ENCODE peak calls at places on chromosomes 6 and 20, in four cellular contexts. One of them, this sample, is unnamed.

GRCh38 chr6:134272365-134272764 is 45.5 kb downstream of the SGK1 start:
- DNase-seq in activated CD8-positive, alpha-beta T cell treated with anti-CD3 and anti-CD28 coated beads for 36 hours: no peak
- DNase-seq in thoracic aorta: no peak
- DNase-seq in A549: no peak
- DNase-seq in this sample: no peak

GRCh38 chr6:168314948-168315347 is 4.6 kb downstream of the DACT2 start:
- DNase-seq in activated CD8-positive, alpha-beta T cell treated with anti-CD3 and anti-CD28 coated beads for 36 hours: no peak
- DNase-seq in thoracic aorta: no peak
- DNase-seq in A549: peak
- DNase-seq in this sample: no peak

GRCh38 chr6:131213501-131213990 is 78.3 kb downstream of the AKAP7 start:
- DNase-seq in activated CD8-positive, alpha-beta T cell treated with anti-CD3 and anti-CD28 coated beads for 36 hours: no peak
- DNase-seq in thoracic aorta: no peak
- DNase-seq in A549: no peak
- DNase-seq in this sample: no peak

GRCh38 chr6:26576929-26577719 is 19.6 kb upstream of the ABT1 start:
- DNase-seq in activated CD8-positive, alpha-beta T cell treated with anti-CD3 and anti-CD28 coated beads for 36 hours: peak
- DNase-seq in thoracic aorta: no peak
- DNase-seq in A549: peak
- DNase-seq in this sample: no peak

GRCh38 chr6:160895562-160895961 is 96.0 kb upstream of the MAP3K4 start:
- DNase-seq in activated CD8-positive, alpha-beta T cell treated with anti-CD3 and anti-CD28 coated beads for 36 hours: no peak
- DNase-seq in thoracic aorta: no peak
- DNase-seq in A549: no peak
- DNase-seq in this sample: no peak

GRCh38 chr6:168189679-168190405 is 110.8 kb upstream of the FRMD1 start:
- DNase-seq in activated CD8-positive, alpha-beta T cell treated with anti-CD3 and anti-CD28 coated beads for 36 hours: no peak
- DNase-seq in thoracic aorta: no peak
- DNase-seq in A549: no peak
- DNase-seq in this sample: no peak

GRCh38 chr20:40945754-40946451 is 82.7 kb upstream of the TOP1 start:
- DNase-seq in activated CD8-positive, alpha-beta T cell treated with anti-CD3 and anti-CD28 coated beads for 36 hours: peak
- DNase-seq in thoracic aorta: no peak
- DNase-seq in A549: peak
- DNase-seq in this sample: peak

GRCh38 chr20:43994486-43995100 is 79.9 kb downstream of the TOX2 start:
- DNase-seq in activated CD8-positive, alpha-beta T cell treated with anti-CD3 and anti-CD28 coated beads for 36 hours: no peak
- DNase-seq in thoracic aorta: no peak
- DNase-seq in A549: no peak
- DNase-seq in this sample: no peak

GRCh38 chr6:46954819-46955520 is 33.2 kb upstream of the ADGRF5 start:
- DNase-seq in activated CD8-positive, alpha-beta T cell treated with anti-CD3 and anti-CD28 coated beads for 36 hours: no peak
- DNase-seq in thoracic aorta: no peak
- DNase-seq in A549: no peak
- DNase-seq in this sample: no peak

GRCh38 chr6:11868392-11868791 is 89.8 kb upstream of the ADTRP start:
- DNase-seq in activated CD8-positive, alpha-beta T cell treated with anti-CD3 and anti-CD28 coated beads for 36 hours: no peak
- DNase-seq in thoracic aorta: no peak
- DNase-seq in A549: no peak
- DNase-seq in this sample: no peak

GRCh38 chr20:41406896-41407444 is 40.4 kb upstream of the EMILIN3 start:
- DNase-seq in activated CD8-positive, alpha-beta T cell treated with anti-CD3 and anti-CD28 coated beads for 36 hours: no peak
- DNase-seq in thoracic aorta: no peak
- DNase-seq in A549: no peak
- DNase-seq in this sample: no peak

GRCh38 chr20:2814076-2814475 is 711 bp upstream of the C20orf141 start:
- DNase-seq in activated CD8-positive, alpha-beta T cell treated with anti-CD3 and anti-CD28 coated beads for 36 hours: no peak
- DNase-seq in thoracic aorta: no peak
- DNase-seq in A549: no peak
- DNase-seq in this sample: no peak

GRCh38 chr20:64101731-64102621 is 5.4 kb downstream of the NPBWR2 start:
- DNase-seq in activated CD8-positive, alpha-beta T cell treated with anti-CD3 and anti-CD28 coated beads for 36 hours: peak
- DNase-seq in thoracic aorta: no peak
- DNase-seq in A549: peak
- DNase-seq in this sample: peak

GRCh38 chr20:59784365-59785117 is 148.9 kb downstream of the SYCP2 start:
- DNase-seq in activated CD8-positive, alpha-beta T cell treated with anti-CD3 and anti-CD28 coated beads for 36 hours: no peak
- DNase-seq in thoracic aorta: no peak
- DNase-seq in A549: no peak
- DNase-seq in this sample: no peak

GRCh38 chr6:136921936-136922679 is at the start of gene SLC35D3:
- DNase-seq in activated CD8-positive, alpha-beta T cell treated with anti-CD3 and anti-CD28 coated beads for 36 hours: peak
- DNase-seq in thoracic aorta: no peak
- DNase-seq in A549: peak
- DNase-seq in this sample: peak

GRCh38 chr20:19850190-19850533 is 92.1 kb downstream of the RIN2 start:
- DNase-seq in activated CD8-positive, alpha-beta T cell treated with anti-CD3 and anti-CD28 coated beads for 36 hours: no peak
- DNase-seq in thoracic aorta: no peak
- DNase-seq in A549: no peak
- DNase-seq in this sample: no peak

GRCh38 chr6:134400941-134401340 is 83.0 kb upstream of the SGK1 start:
- DNase-seq in activated CD8-positive, alpha-beta T cell treated with anti-CD3 and anti-CD28 coated beads for 36 hours: no peak
- DNase-seq in thoracic aorta: no peak
- DNase-seq in A549: no peak
- DNase-seq in this sample: no peak

GRCh38 chr6:46509981-46510510 is 18.8 kb upstream of the RCAN2 start:
- DNase-seq in activated CD8-positive, alpha-beta T cell treated with anti-CD3 and anti-CD28 coated beads for 36 hours: no peak
- DNase-seq in thoracic aorta: no peak
- DNase-seq in A549: no peak
- DNase-seq in this sample: no peak

GRCh38 chr20:2381303-2381702 is 602 bp downstream of the TGM6 start:
- DNase-seq in activated CD8-positive, alpha-beta T cell treated with anti-CD3 and anti-CD28 coated beads for 36 hours: no peak
- DNase-seq in thoracic aorta: no peak
- DNase-seq in A549: no peak
- DNase-seq in this sample: no peak

GRCh38 chr6:6588924-6589696 is 590 bp downstream of the LY86 start:
- DNase-seq in activated CD8-positive, alpha-beta T cell treated with anti-CD3 and anti-CD28 coated beads for 36 hours: peak
- DNase-seq in thoracic aorta: no peak
- DNase-seq in A549: no peak
- DNase-seq in this sample: no peak

GRCh38 chr20:46621492-46621891 is 29.8 kb downstream of the SLC13A3 start:
- DNase-seq in activated CD8-positive, alpha-beta T cell treated with anti-CD3 and anti-CD28 coated beads for 36 hours: no peak
- DNase-seq in thoracic aorta: no peak
- DNase-seq in A549: no peak
- DNase-seq in this sample: no peak

GRCh38 chr6:85394853-85395538 is 54.9 kb upstream of the NT5E start:
- DNase-seq in activated CD8-positive, alpha-beta T cell treated with anti-CD3 and anti-CD28 coated beads for 36 hours: no peak
- DNase-seq in thoracic aorta: no peak
- DNase-seq in A549: no peak
- DNase-seq in this sample: no peak

GRCh38 chr6:104829183-104829958 is 30.3 kb downstream of the HACE1 start:
- DNase-seq in activated CD8-positive, alpha-beta T cell treated with anti-CD3 and anti-CD28 coated beads for 36 hours: no peak
- DNase-seq in thoracic aorta: no peak
- DNase-seq in A549: no peak
- DNase-seq in this sample: no peak

DNA sequence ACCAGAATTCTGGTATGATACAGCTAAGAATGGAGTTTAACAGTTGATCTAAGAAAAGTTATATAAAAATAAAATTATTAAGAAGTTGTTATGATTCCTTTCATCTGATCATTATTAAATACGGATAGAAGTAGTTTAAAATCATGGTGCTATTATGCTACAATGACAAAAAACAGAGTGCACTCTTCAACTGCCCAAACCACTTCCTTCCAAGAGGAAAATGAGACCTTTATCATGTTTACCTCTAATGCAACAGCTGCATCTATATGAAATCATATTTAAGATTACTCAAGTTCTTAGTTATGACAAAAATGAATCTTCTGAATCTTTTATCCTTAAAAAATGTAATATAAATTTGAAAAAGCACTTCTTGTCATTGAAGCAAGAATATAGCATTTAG is 31.2 kb downstream of the HACE1 start:
- DNase-seq in activated CD8-positive, alpha-beta T cell treated with anti-CD3 and anti-CD28 coated beads for 36 hours: no peak
- DNase-seq in thoracic aorta: no peak
- DNase-seq in A549: no peak
- DNase-seq in this sample: no peak
- TF ChIP-seq CTCF in activated CD8-positive, alpha-beta T cell treated with anti-CD3 and anti-CD28 coated beads for 36 hours: no peak
- TF ChIP-seq CTCF in thoracic aorta: no peak
- TF ChIP-seq CTCF in A549: no peak
- TF ChIP-seq CTCF in this sample: no peak

DNA sequence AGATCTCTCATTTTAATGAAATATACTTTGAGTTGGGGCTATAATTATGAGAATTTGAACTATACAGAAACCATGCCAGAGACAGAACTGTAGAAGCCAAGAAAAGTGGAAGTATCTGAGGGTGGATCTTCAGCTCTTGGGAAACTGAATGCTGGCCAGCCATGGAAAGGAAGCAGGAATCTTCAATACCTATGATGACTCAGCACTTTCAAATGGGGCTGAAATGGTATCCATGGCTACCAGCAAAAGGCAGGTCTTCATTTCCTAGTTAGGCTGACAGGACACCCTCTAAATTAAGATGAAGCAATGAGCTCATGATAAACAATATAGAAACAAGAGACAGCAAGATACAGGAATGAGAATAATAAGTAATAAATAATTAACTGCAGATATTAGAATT is 171.3 kb downstream of the COL21A1 start:
- DNase-seq in activated CD8-positive, alpha-beta T cell treated with anti-CD3 and anti-CD28 coated beads for 36 hours: no peak
- DNase-seq in thoracic aorta: no peak
- DNase-seq in A549: peak
- DNase-seq in this sample: no peak
- TF ChIP-seq CTCF in activated CD8-positive, alpha-beta T cell treated with anti-CD3 and anti-CD28 coated beads for 36 hours: no peak
- TF ChIP-seq CTCF in thoracic aorta: no peak
- TF ChIP-seq CTCF in A549: no peak
- TF ChIP-seq CTCF in this sample: no peak

GRCh38 chr6:29071831-29072723 is 15.0 kb downstream of the OR2B3 start:
- DNase-seq in activated CD8-positive, alpha-beta T cell treated with anti-CD3 and anti-CD28 coated beads for 36 hours: peak
- DNase-seq in thoracic aorta: no peak
- DNase-seq in A549: peak
- DNase-seq in this sample: no peak
- TF ChIP-seq CTCF in activated CD8-positive, alpha-beta T cell treated with anti-CD3 and anti-CD28 coated beads for 36 hours: peak
- TF ChIP-seq CTCF in thoracic aorta: no peak
- TF ChIP-seq CTCF in A549: peak
- TF ChIP-seq CTCF in this sample: peak

DNA sequence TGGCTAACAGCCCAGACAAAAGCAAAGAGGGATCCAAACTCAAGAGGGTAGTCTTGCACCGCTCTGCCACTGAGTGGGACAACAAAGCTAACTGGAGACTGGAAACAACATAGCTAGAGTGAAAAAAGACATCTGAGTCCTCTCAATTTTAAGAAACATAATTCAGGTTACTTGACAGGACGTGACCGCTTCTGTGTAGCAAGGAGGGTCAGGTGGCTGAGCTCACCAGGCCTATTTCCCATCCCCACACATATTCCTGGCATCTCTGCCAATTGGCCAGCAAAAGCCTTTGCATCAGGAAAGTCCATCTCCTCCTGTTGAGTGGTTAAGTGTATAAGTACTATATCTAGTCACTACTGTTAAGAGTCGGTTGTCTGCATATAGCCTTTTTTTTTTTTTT is 25.3 kb upstream of the TBC1D20 start:
- DNase-seq in activated CD8-positive, alpha-beta T cell treated with anti-CD3 and anti-CD28 coated beads for 36 hours: no peak
- DNase-seq in thoracic aorta: no peak
- DNase-seq in A549: no peak
- DNase-seq in this sample: no peak
- TF ChIP-seq CTCF in activated CD8-positive, alpha-beta T cell treated with anti-CD3 and anti-CD28 coated beads for 36 hours: no peak
- TF ChIP-seq CTCF in thoracic aorta: no peak
- TF ChIP-seq CTCF in A549: no peak
- TF ChIP-seq CTCF in this sample: no peak

DNA sequence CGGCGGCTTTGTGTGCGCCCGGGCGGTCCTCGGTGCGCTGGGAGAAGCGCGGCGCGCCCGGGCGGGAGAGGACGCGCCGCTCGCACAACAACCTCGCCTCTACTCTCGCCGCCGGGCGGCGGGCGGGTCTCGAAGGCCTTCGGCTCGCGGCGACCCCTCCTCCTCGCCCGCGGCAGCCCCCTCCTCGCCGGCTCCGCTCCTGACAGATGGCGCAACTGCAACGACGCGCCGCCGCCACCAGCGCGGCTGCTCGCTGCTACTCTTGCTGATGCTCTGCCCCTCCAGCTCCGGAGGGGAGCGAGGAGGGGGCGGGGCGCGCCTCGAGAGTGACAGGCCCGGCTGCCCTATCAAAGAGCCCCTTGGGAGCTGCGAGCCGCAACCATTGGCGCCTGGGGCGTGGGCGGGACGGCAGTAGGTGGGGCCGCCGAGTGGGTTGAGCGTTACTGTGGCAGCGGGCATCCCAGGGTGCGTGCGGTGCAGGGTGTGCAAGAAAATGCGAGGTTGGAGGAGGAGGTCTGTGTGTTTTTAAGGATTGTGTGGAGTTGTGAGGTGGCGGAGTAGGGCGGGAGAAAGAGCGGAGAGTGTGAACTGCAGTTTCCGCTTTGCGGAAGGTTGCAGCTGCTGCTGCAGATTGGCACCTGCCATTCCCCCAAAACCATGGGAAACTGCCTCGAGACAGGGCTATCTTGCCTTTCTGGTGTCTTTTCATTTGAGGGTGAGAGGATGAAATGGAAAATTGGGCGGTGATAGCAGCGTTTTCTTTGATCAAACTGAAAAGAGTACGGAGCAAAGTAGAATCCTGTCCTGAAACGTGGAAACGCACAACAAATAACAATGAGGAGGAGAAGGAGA is at the start of gene FYN:
- DNase-seq in activated CD8-positive, alpha-beta T cell treated with anti-CD3 and anti-CD28 coated beads for 36 hours: peak
- DNase-seq in thoracic aorta: peak
- DNase-seq in A549: peak
- DNase-seq in this sample: peak
- TF ChIP-seq CTCF in activated CD8-positive, alpha-beta T cell treated with anti-CD3 and anti-CD28 coated beads for 36 hours: peak
- TF ChIP-seq CTCF in thoracic aorta: peak
- TF ChIP-seq CTCF in A549: no peak
- TF ChIP-seq CTCF in this sample: peak

This sample was measured in mesothelial cell of epicardium.